ENCODE peak calls at places on chromosomes 4 and X, in six cellular contexts. C is cardiac muscle cell, O is IMR-90, S is brain microvascular endothelial cell, Y is fibroblast of pulmonary artery, X is kidney epithelial cell. G is an unnamed sample.

GRCh38 chr4:23959401-23960148 is 69.7 kb upstream of the PPARGC1A start:
- DNase-seq in O (no peak), C (no peak), Y (no peak), X (no peak), S (no peak), G (no peak)

GRCh38 chrX:41332408-41332987 is 1.5 kb upstream of the DDX3X start:
- DNase-seq in C (no peak), X (no peak), O (peak), S (peak), Y (peak), G (no peak)

GRCh38 chr4:153233761-153234371 is 29.6 kb downstream of the TRIM2 start:
- DNase-seq in S (no peak), O (peak), C (peak), X (peak), Y (peak), G (peak)

GRCh38 chrX:108224727-108225455 is 133.3 kb downstream of the ATG4A start:
- DNase-seq in X (peak), Y (peak), O (peak), C (peak), S (peak), G (no peak)

GRCh38 chr4:14867847-14868246 is 134.4 kb upstream of the CPEB2 start:
- DNase-seq in C (no peak), S (no peak), Y (no peak), X (no peak), O (no peak), G (no peak)

GRCh38 chr4:53656421-53656981 is 65.2 kb upstream of the LNX1 start:
- DNase-seq in O (peak), X (no peak), Y (peak), C (peak), S (no peak), G (peak)

GRCh38 chr4:80225628-80226027 is 28.3 kb downstream of the PRDM8 start:
- DNase-seq in C (no peak), O (peak), X (no peak), S (no peak), Y (no peak), G (no peak)

GRCh38 chrX:134571831-134572230 is 86.4 kb downstream of the PLAC1 start:
- DNase-seq in S (no peak), O (no peak), C (peak), X (no peak), Y (peak), G (no peak)

GRCh38 chr4:93568758-93569157 is 259.8 kb upstream of the ATOH1 start:
- DNase-seq in X (no peak), O (no peak), Y (no peak), C (no peak), S (no peak), G (no peak)

GRCh38 chr4:658031-658667 is 15.9 kb downstream of the ATP5ME start:
- DNase-seq in S (no peak), C (no peak), Y (no peak), X (no peak), O (no peak), G (no peak)

GRCh38 chr4:90745176-90745575 is 618.0 kb downstream of the CCSER1 start:
- DNase-seq in O (no peak), S (no peak), X (no peak), Y (no peak), C (no peak), G (no peak)

GRCh38 chr4:170990989-170991589 is 822.1 kb upstream of the GALNTL6 start:
- DNase-seq in C (no peak), Y (no peak), S (peak), O (no peak), X (no peak), G (no peak)
- TF ChIP-seq CTCF in C (no peak), Y (no peak), S (peak), O (no peak), X (peak), G (no peak)

GRCh38 chr4:134650461-134650860 is 448.9 kb upstream of the PABPC4L start:
- DNase-seq in X (no peak), O (no peak), S (no peak), Y (no peak), C (no peak), G (no peak)
- TF ChIP-seq CTCF in X (no peak), O (no peak), S (no peak), Y (no peak), C (no peak), G (peak)

GRCh38 chrX:120774611-120775010 is 101.1 kb downstream of the CT47B1 start:
- DNase-seq in C (peak), S (no peak), O (no peak), X (no peak), Y (peak), G (no peak)

GRCh38 chrX:120773801-120774200 is 101.9 kb downstream of the CT47B1 start:
- DNase-seq in C (no peak), O (no peak), S (no peak), X (no peak), Y (no peak), G (no peak)

GRCh38 chrX:120768254-120768653 is 107.4 kb downstream of the CT47B1 start:
- DNase-seq in C (no peak), Y (no peak), O (no peak), S (no peak), X (no peak), G (no peak)

GRCh38 chrX:120768681-120769080 is 107.0 kb downstream of the CT47B1 start:
- DNase-seq in O (peak), Y (peak), X (no peak), C (peak), S (peak), G (peak)

GRCh38 chrX:120769576-120770341 is 105.9 kb downstream of the CT47B1 start:
- DNase-seq in Y (peak), O (peak), S (peak), C (peak), X (peak), G (peak)
- TF ChIP-seq CTCF in Y (peak), O (peak), S (peak), C (peak), X (peak), G (peak)

DNA sequence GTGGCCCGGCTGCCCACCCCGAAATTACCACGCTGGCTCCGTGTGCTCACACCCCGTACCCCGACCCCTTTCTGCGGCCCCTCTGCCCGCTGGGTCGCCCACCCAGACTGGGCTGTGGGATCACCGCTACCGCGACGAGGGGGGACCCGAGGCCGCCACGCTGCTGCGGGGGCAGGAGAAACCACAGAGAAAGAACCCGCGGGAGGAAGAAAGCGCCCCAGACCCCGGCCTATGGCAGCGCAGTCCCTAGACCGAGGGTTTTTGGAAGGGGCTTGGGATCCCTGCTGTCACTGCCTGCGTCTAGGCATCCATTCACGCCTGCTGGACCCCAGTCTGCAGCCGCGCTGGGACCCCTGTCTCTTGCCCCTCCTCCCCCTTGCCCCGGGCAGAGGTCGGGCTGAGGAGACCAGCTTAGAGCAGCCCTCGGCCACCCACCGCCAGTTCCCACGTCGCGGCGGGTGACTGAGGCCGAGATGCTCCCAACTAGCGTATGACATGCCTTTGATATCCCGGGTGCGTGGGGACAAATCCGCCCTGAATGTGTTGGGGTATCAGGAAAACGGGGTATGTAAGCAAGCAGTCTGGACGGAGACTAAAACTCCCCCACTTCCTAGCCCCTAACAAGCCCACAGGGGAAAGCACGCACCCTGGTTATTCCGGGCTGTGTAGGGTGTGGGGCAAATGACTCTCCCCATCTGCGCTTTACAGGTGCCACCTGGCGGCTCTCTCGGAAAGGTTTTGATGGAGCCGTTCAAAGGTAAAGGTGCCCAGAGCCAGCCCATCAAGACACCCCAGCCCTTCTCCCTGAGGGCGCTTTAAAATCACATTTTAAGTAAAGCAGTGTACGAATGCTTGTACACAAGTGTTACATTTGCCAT is 867 bp upstream of the INPP4B start:
- DNase-seq in C (peak), Y (peak), X (no peak), S (no peak), O (no peak), G (peak)
- TF ChIP-seq CTCF in C (peak), Y (peak), X (peak), S (peak), O (no peak), G (peak)

GRCh38 chr4:86653237-86653865 is 59.2 kb downstream of the PTPN13 start:
- DNase-seq in Y (peak), S (no peak), O (no peak), C (no peak), X (no peak), G (no peak)
- TF ChIP-seq CTCF in Y (peak), S (peak), O (peak), C (peak), X (peak), G (peak)